ENCODE peak calls at places on chromosomes 6 and 20, in six cellular contexts. P is IMR-90, S is neuronal stem cell, E is trophoblast cell, H is H9, J is H1. N is an unnamed sample.

GRCh38 chr20:33053291-33054106 is at the start of gene BPIFB3:
- DNase-seq in J (no peak), P (no peak), S (no peak), E (no peak), H (no peak), N (no peak)

GRCh38 chr20:44460795-44461141 is 14.9 kb upstream of the TTPAL start:
- DNase-seq in P (peak; percentile 23), H (no peak), J (no peak), E (no peak), S (no peak), N (peak; percentile 21)

GRCh38 chr6:148700713-148701392 is 46.0 kb upstream of the UST start:
- DNase-seq in S (peak; percentile 5), E (no peak), J (no peak), P (peak; percentile 49), H (no peak), N (peak; percentile 76)

GRCh38 chr6:37565267-37566208 is 65.8 kb upstream of the CCDC167 start:
- DNase-seq in P (no peak), J (peak; percentile 41), E (no peak), S (peak; percentile 90), H (peak; percentile 90), N (no peak)

GRCh38 chr6:158344534-158344933 is 32.3 kb downstream of the TULP4 start:
- DNase-seq in P (no peak), J (no peak), S (no peak), E (no peak), H (no peak), N (no peak)

GRCh38 chr6:31368461-31368860 is 11.5 kb upstream of the HLA-B start:
- DNase-seq in H (no peak), S (no peak), J (no peak), P (no peak), E (no peak), N (no peak)

GRCh38 chr6:75458895-75459294 is 34.7 kb downstream of the FILIP1 start:
- DNase-seq in S (no peak), P (peak; percentile 71), H (no peak), J (no peak), E (no peak), N (no peak)

GRCh38 chr6:117477988-117478852 is 4.3 kb upstream of the DCBLD1 start:
- DNase-seq in H (peak; percentile 43), P (no peak), J (no peak), S (no peak), E (no peak), N (no peak)

GRCh38 chr6:162119349-162119748 is 608.2 kb downstream of the PRKN start:
- DNase-seq in H (no peak), E (no peak), J (no peak), S (no peak), P (no peak), N (no peak)

GRCh38 chr6:10413850-10414765 is 766 bp downstream of the TFAP2A start:
- DNase-seq in J (no peak), H (peak; percentile 67), S (no peak), E (peak; percentile 53), P (no peak), N (no peak)

GRCh38 chr6:11536795-11537194 is 754 bp upstream of the TMEM170B start:
- DNase-seq in H (peak; percentile 39), J (no peak), P (no peak), E (no peak), S (peak; percentile 11), N (peak; percentile 22)

GRCh38 chr20:19405958-19406357 is 193.5 kb downstream of the SLC24A3 start:
- DNase-seq in P (no peak), S (no peak), J (no peak), E (no peak), H (no peak), N (no peak)

GRCh38 chr6:12709556-12709955 is 7.0 kb upstream of the PHACTR1 start:
- DNase-seq in E (peak; percentile 7), S (no peak), J (no peak), P (no peak), H (no peak), N (no peak)

GRCh38 chr20:44001667-44002596 is 87.3 kb downstream of the TOX2 start:
- DNase-seq in P (no peak), H (no peak), S (no peak), J (no peak), E (no peak), N (no peak)

GRCh38 chr20:33569290-33570094 is 79.6 kb downstream of the CBFA2T2 start:
- DNase-seq in E (no peak), H (no peak), S (no peak), J (no peak), P (no peak), N (no peak)

GRCh38 chr6:166423051-166423745 is 40.5 kb upstream of the MPC1 start:
- DNase-seq in J (no peak), S (no peak), E (no peak), H (no peak), P (no peak), N (no peak)

GRCh38 chr6:35018746-35019145 is 122.4 kb downstream of the TCP11 start:
- DNase-seq in E (no peak), P (no peak), S (no peak), H (no peak), J (no peak), N (no peak)

GRCh38 chr6:138957484-138957883 is 30.6 kb downstream of the REPS1 start:
- DNase-seq in J (no peak), P (no peak), S (no peak), E (no peak), H (no peak), N (no peak)

GRCh38 chr6:27544612-27545260 is 71.8 kb upstream of the ZNF184 start:
- DNase-seq in H (no peak), S (no peak), P (no peak), J (no peak), E (no peak), N (no peak)

GRCh38 chr6:90621581-90621980 is 34.7 kb upstream of the MAP3K7 start:
- DNase-seq in J (no peak), S (no peak), H (no peak), E (no peak), P (no peak), N (no peak)

GRCh38 chr20:63101781-63102719 is 95.3 kb upstream of the BHLHE23 start:
- DNase-seq in H (peak; percentile 40), J (no peak), E (no peak), S (no peak), P (peak; percentile 24), N (peak; percentile 53)

GRCh38 chr6:24951831-24952299 is 16.1 kb upstream of the RIPOR2 start:
- DNase-seq in P (no peak), H (no peak), E (no peak), S (no peak), J (no peak), N (no peak)

GRCh38 chr6:14885471-14885987 is 360.3 kb upstream of the JARID2 start:
- DNase-seq in S (no peak), H (no peak), J (no peak), P (peak; percentile 58), E (no peak), N (peak; percentile 21)

GRCh38 chr6:63351995-63352586 is 32.3 kb upstream of the LGSN start:
- DNase-seq in P (peak; percentile 73), J (no peak), S (no peak), H (no peak), E (no peak), N (peak; percentile 65)

GRCh38 chr6:125906158-125906998 is 50.2 kb upstream of the HINT3 start:
- DNase-seq in H (peak; percentile 72), S (peak; percentile 24), P (peak; percentile 27), E (peak; percentile 18), J (no peak), N (peak; percentile 38)

DNA sequence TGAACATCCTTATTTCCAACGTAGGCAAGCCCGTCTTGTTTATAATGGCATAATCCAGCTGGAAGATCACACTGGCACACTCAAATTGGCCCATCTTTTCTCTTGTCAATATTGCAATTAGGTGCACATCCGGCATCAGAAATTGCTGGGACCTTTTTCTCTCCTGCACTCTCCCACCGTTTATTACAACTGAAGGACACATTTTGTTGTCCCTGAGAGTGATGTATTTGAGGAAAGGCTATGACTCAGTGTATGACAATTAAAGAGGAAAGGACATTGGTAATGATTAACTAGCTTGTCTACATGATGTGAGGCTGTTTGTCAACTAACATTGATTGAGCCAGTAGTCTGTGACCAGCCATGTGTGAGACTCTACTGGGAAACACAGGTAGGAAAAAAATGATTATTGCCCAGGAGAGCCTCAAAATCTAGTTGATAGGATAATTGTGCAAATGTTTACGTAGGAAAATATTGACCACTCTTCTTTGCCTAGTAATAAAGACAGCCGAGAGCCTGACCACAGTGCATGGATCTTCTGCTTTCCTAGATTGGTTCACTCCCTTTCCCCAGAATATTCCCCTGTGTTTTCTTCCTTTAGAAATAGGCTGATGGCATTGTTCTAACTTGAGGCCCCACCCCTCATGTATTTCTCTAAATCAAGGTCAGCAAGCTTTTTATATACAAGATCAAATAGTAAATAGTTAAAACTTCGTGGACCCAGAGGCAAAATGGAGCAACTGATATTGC is 230.0 kb upstream of the BTBD3 start:
- DNase-seq in J (no peak), P (no peak), E (no peak), H (no peak), S (no peak), N (no peak)
- H4K8ac ChIP-seq in J (no peak overlapping the region), P (no peak overlapping the region), E (no peak overlapping the region), H (no peak overlapping the region), S (no peak overlapping the region), N (no peak overlapping the region)

DNA sequence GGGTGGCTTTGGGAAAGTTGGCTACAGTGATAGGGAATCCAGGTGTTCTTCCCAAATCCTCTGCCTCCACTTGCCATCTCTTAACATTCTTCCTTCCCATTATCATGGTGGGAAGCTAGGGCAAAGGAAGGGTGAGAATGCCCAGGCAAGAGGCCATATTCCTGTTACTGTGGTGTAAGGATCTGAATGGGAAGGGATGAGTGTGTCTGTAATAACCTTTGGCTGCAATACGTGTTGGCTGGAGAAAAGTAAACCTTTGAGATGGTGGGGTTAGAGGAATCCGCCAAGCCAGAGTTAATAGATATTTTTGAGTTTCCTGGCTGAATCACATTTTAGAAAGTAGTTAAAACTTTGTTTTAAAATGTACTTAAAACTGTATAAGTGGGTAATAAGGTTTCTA is 45.9 kb downstream of the RNF144B start:
- DNase-seq in E (no peak), P (peak; percentile 19), H (no peak), J (no peak), S (no peak), N (no peak)
- H3K4me2 ChIP-seq in E (no peak overlapping the region), P (no peak overlapping the region), H (no peak overlapping the region), J (no peak overlapping the region), S (no peak overlapping the region), N (no peak overlapping the region)

DNA sequence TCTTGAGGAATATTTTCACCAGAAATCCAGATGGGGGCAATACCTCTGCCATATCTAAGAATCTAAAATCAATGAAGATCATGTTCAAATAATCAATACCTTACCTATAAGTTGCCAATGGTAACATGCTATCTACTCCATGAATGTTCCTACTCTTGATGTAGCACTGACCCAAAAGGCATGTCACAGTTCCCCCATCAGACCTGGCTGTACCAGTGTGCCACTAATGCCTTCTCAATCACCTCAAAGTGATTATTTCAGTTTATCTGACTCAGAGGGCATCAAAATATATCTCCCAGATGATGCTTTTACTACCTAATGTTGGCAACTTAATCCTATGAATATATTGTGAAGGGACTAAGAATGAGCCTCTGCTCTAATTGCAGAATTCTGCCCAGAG is 5.5 kb downstream of the PDCD2 start:
- DNase-seq in S (no peak), P (no peak), E (no peak), H (no peak), J (no peak), N (no peak)
- H4K91ac ChIP-seq in S (peak overlapping the region; percentile 34), P (no peak overlapping the region), E (no peak overlapping the region), H (no peak overlapping the region), J (no peak overlapping the region), N (no peak overlapping the region)

DNA sequence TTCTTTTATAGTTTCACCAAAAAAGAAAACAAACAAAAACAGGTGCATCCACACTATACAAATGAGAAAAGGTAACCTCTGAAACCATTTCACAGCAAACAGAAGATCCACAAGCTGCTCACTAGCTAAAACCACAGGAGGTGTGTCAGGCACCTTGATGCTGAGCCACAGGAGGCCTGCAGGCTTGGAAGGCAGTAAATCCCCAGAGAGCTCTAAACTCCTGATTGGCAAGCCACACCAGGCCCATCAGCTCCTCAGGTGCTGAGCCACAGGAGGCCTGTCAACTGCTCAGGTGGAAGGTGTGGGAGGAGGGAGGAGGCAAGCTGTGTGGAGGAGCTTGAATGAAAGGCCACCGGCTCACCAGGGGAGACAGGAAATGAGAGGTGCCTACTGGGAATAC is 273.0 kb downstream of the PKHD1 start:
- DNase-seq in S (no peak), P (no peak), E (no peak), J (peak; percentile 25), H (peak; percentile 76), N (no peak)
- H4K8ac ChIP-seq in S (no peak overlapping the region), P (no peak overlapping the region), E (no peak overlapping the region), J (no peak overlapping the region), H (no peak overlapping the region), N (no peak overlapping the region)

N was measured in mesenchymal stem cell.